ENCODE peak calls at places on chromosomes 3 and 15, in ten cellular contexts. C is GM23338; K is CD8-positive, alpha-beta memory T cell; N is OCI-LY7; J is A549; P is neural progenitor cell; B is body of pancreas; A is hepatocyte; E is colonic mucosa; F is spleen. O is an unnamed sample.

GRCh38 chr3:108718454-108718853 is 38.8 kb downstream of the RETNLB start:
- DNase-seq in A (no peak), F (no peak), N (no peak), J (no peak), C (no peak), B (peak; percentile 17), E (no peak), P (no peak), K (no peak), O (no peak)

GRCh38 chr3:11601446-11602241 is 42.1 kb downstream of the VGLL4 start:
- DNase-seq in B (no peak), J (no peak), N (peak; percentile 92), E (no peak), F (peak; percentile 80), P (no peak), A (no peak), C (no peak), K (no peak), O (no peak)

GRCh38 chr3:103083848-103084631 is 649.2 kb downstream of the ZPLD1 start:
- DNase-seq in N (no peak), J (no peak), E (no peak), B (no peak), P (no peak), K (no peak), C (no peak), F (no peak), A (no peak), O (no peak)

GRCh38 chr3:114746502-114746901 is 400.6 kb downstream of the ZBTB20 start:
- DNase-seq in C (no peak), F (no peak), B (no peak), P (no peak), E (no peak), K (no peak), A (no peak), J (peak; percentile 12), N (no peak), O (no peak)

GRCh38 chr3:18580268-18580667 is 155.1 kb upstream of the SATB1 start:
- DNase-seq in J (no peak), A (peak; percentile 55), K (no peak), P (no peak), E (peak; percentile 69), B (peak; percentile 9), C (no peak), N (peak; percentile 21), F (no peak), O (no peak)

GRCh38 chr15:55186331-55186730 is 10.4 kb downstream of the RSL24D1 start:
- DNase-seq in K (no peak), P (no peak), B (no peak), J (no peak), A (no peak), E (no peak), N (no peak), F (no peak), C (no peak), O (no peak)

GRCh38 chr3:79490165-79491028 is 277.4 kb downstream of the ROBO1 start:
- DNase-seq in A (no peak), B (peak; percentile 86), P (peak; percentile 25), C (peak; percentile 29), K (no peak), F (no peak), N (no peak), J (no peak), E (peak; percentile 32), O (peak; percentile 34)

GRCh38 chr3:175386630-175387029 is 527.5 kb downstream of the NAALADL2 start:
- DNase-seq in J (peak; percentile 26), K (no peak), F (no peak), E (no peak), P (no peak), C (no peak), A (no peak), B (no peak), N (no peak), O (no peak)

GRCh38 chr15:80984856-80985255 is 4.8 kb downstream of the MESD start:
- DNase-seq in A (no peak), E (no peak), F (no peak), N (no peak), K (no peak), B (no peak), J (no peak), C (no peak), P (no peak), O (no peak)

GRCh38 chr3:70550723-70551319 is 238.4 kb upstream of the MDFIC2 start:
- DNase-seq in E (peak; percentile 77), B (peak; percentile 81), J (peak; percentile 47), K (peak; percentile 52), N (peak; percentile 57), C (peak; percentile 71), P (peak; percentile 60), A (peak; percentile 70), F (peak; percentile 87), O (peak; percentile 27)

GRCh38 chr3:44445786-44446185 is 31.7 kb downstream of the ZNF445 start:
- DNase-seq in A (no peak), C (no peak), K (no peak), N (no peak), E (no peak), F (no peak), J (no peak), P (no peak), B (no peak), O (no peak)

GRCh38 chr3:65352951-65353350 is 665.2 kb upstream of the ADAMTS9 start:
- DNase-seq in A (no peak), E (no peak), J (no peak), K (no peak), B (no peak), N (no peak), P (no peak), F (no peak), C (no peak), O (no peak)

GRCh38 chr3:192273611-192274010 is 453.7 kb downstream of the FGF12 start:
- DNase-seq in K (no peak), A (no peak), P (no peak), N (no peak), C (peak; percentile 25), J (no peak), F (no peak), E (no peak), B (peak; percentile 25), O (no peak)

GRCh38 chr3:136249091-136249490 is 1.0 kb upstream of the PCCB start:
- DNase-seq in K (no peak), J (no peak), N (peak; percentile 8), F (no peak), B (no peak), E (no peak), P (no peak), A (no peak), C (no peak), O (no peak)

GRCh38 chr3:242986-243706 is 46.6 kb downstream of the CHL1 start:
- DNase-seq in C (no peak), K (no peak), E (no peak), F (no peak), A (no peak), B (no peak), N (no peak), P (no peak), J (no peak), O (peak; percentile 27)

GRCh38 chr3:27133062-27133461 is 236.1 kb downstream of the NEK10 start:
- DNase-seq in N (no peak), P (no peak), B (no peak), K (no peak), A (no peak), F (no peak), J (peak; percentile 18), E (no peak), C (no peak), O (no peak)
- H3K4me1 ChIP-seq in N (no peaks in the 10 kb centered on the region), P (no peaks in the 10 kb centered on the region), B (no peaks in the 10 kb centered on the region), K (no peaks in the 10 kb centered on the region), A (peaks cover 5% of the 10 kb centered on the region), F (no peaks in the 10 kb centered on the region), J (peaks cover 16% of the 10 kb centered on the region), E (no peaks in the 10 kb centered on the region), C (no peaks in the 10 kb centered on the region), O (no peaks in the 10 kb centered on the region)

GRCh38 chr15:57509121-57509520 is 82.6 kb upstream of the MYZAP start:
- DNase-seq in J (no peak), P (peak; percentile 68), K (no peak), E (no peak), F (no peak), B (no peak), A (no peak), C (peak; percentile 41), N (no peak), O (peak; percentile 84)
- H3K27ac ChIP-seq in J (no peak overlapping the region), P (no peak overlapping the region), K (no peak overlapping the region), E (no peak overlapping the region), F (no peak overlapping the region), B (peak overlapping the region; percentile 86), A (no peak overlapping the region), C (no peak overlapping the region), N (no peak overlapping the region), O (peak overlapping the region; percentile 90)

GRCh38 chr3:152304160-152304559 is 35.4 kb downstream of the MBNL1 start:
- DNase-seq in F (no peak), J (no peak), C (no peak), E (no peak), P (no peak), N (no peak), B (no peak), K (no peak), A (no peak), O (no peak)

GRCh38 chr3:152301745-152302181 is 33.0 kb downstream of the MBNL1 start:
- DNase-seq in B (no peak), A (no peak), E (no peak), P (no peak), F (no peak), K (no peak), C (no peak), J (no peak), N (no peak), O (no peak)

GRCh38 chr3:152300029-152300764 is 31.5 kb downstream of the MBNL1 start:
- DNase-seq in A (no peak), F (no peak), P (no peak), B (no peak), J (no peak), E (no peak), C (no peak), N (no peak), K (no peak), O (no peak)

GRCh38 chr3:152305075-152305474 is 36.3 kb downstream of the MBNL1 start:
- DNase-seq in P (peak; percentile 41), E (no peak), K (no peak), N (no peak), C (peak; percentile 37), J (no peak), B (no peak), A (no peak), F (no peak), O (no peak)

DNA sequence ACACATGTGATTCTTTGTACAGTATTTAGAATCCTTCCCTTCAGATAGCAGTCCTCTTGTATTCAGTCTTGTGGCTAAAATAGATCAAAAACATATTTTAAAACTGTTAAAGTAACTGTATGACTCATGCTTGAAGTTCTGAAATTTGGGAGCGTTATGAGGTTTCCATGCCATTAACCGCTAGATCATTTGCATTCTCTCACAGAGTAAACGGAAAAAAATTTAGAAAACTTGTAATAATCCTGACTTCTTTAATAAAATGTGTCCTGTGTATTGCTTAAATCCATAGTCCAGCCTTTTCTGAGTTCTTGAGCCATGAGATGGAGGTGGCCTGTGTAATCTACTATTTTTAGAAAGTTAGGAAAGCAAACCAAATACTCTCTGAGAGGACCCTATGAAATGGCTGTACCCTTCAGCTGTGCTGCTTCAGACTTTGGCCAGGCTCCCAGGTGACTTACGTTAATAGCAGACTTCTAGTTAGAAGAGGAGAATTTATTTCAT is 33.8 kb downstream of the MBNL1 start:
- DNase-seq in F (no peak), A (peak; percentile 48), E (no peak), J (peak; percentile 29), C (no peak), B (peak; percentile 80), N (no peak), K (no peak), P (no peak), O (peak; percentile 53)
- H3K4me1 ChIP-seq in F (peaks cover 96% of the 10 kb centered on the region), A (peaks cover 37% of the 10 kb centered on the region), E (peaks cover 3% of the 10 kb centered on the region), J (peaks cover 96% of the 10 kb centered on the region), C (peaks cover 88% of the 10 kb centered on the region), B (peaks cover 89% of the 10 kb centered on the region), N (peaks cover 47% of the 10 kb centered on the region), K (peaks cover 99% of the 10 kb centered on the region), P (peaks cover 43% of the 10 kb centered on the region), O (peaks cover 10% of the 10 kb centered on the region)

GRCh38 chr3:15291589-15292541 is 40.5 kb downstream of the SH3BP5 start:
- DNase-seq in N (peak; percentile 77), E (no peak), P (no peak), A (no peak), F (peak; percentile 89), C (no peak), J (no peak), K (peak; percentile 59), B (no peak), O (peak; percentile 53)
- H3K27ac ChIP-seq in N (peak overlapping the region; percentile 71), E (peak overlapping the region; percentile 27), P (no peak overlapping the region), A (no peak overlapping the region), F (peak overlapping the region; percentile 93), C (no peak overlapping the region), J (no peak overlapping the region), K (peak overlapping the region; percentile 43), B (no peak overlapping the region), O (no peak overlapping the region)

O was measured in SJCRH30.